ENCODE peak calls at places on chromosomes 3 and 15, in six cellular contexts. One of them, this sample, is unnamed.

GRCh38 chr15:65655026-65655425 is 33.3 kb downstream of the SLC24A1 start:
- DNase-seq in mesendoderm: peak
- DNase-seq in IMR-90: peak
- DNase-seq in neuronal stem cell: no peak
- DNase-seq in H9: no peak
- DNase-seq in H1: no peak
- DNase-seq in this sample: peak

GRCh38 chr3:14767245-14767593 is 51.5 kb upstream of the FGD5 start:
- DNase-seq in mesendoderm: no peak
- DNase-seq in IMR-90: no peak
- DNase-seq in neuronal stem cell: no peak
- DNase-seq in H9: no peak
- DNase-seq in H1: no peak
- DNase-seq in this sample: no peak

GRCh38 chr3:11477286-11477935 is 166.3 kb downstream of the VGLL4 start:
- DNase-seq in mesendoderm: peak
- DNase-seq in IMR-90: peak
- DNase-seq in neuronal stem cell: no peak
- DNase-seq in H9: no peak
- DNase-seq in H1: no peak
- DNase-seq in this sample: peak

GRCh38 chr3:60553144-60553543 is 698.1 kb downstream of the FHIT start:
- DNase-seq in mesendoderm: no peak
- DNase-seq in IMR-90: no peak
- DNase-seq in neuronal stem cell: no peak
- DNase-seq in H9: no peak
- DNase-seq in H1: no peak
- DNase-seq in this sample: no peak

GRCh38 chr3:194091141-194091540 is 44.8 kb upstream of the HES1 start:
- DNase-seq in mesendoderm: peak
- DNase-seq in IMR-90: peak
- DNase-seq in neuronal stem cell: no peak
- DNase-seq in H9: no peak
- DNase-seq in H1: no peak
- DNase-seq in this sample: peak

GRCh38 chr3:111979689-111980025 is 831 bp downstream of the ABHD10 start:
- DNase-seq in mesendoderm: peak
- DNase-seq in IMR-90: no peak
- DNase-seq in neuronal stem cell: no peak
- DNase-seq in H9: no peak
- DNase-seq in H1: no peak
- DNase-seq in this sample: no peak

GRCh38 chr3:146247906-146248305 is 3.0 kb downstream of the PLSCR4 start:
- DNase-seq in mesendoderm: no peak
- DNase-seq in IMR-90: no peak
- DNase-seq in neuronal stem cell: no peak
- DNase-seq in H9: no peak
- DNase-seq in H1: no peak
- DNase-seq in this sample: peak

GRCh38 chr3:101266566-101266965 is 53.8 kb downstream of the IMPG2 start:
- DNase-seq in mesendoderm: peak
- DNase-seq in IMR-90: no peak
- DNase-seq in neuronal stem cell: no peak
- DNase-seq in H9: no peak
- DNase-seq in H1: no peak
- DNase-seq in this sample: no peak

GRCh38 chr15:34109775-34110663 is 8.1 kb downstream of the PGBD4 start:
- DNase-seq in mesendoderm: peak
- DNase-seq in IMR-90: peak
- DNase-seq in neuronal stem cell: no peak
- DNase-seq in H9: no peak
- DNase-seq in H1: no peak
- DNase-seq in this sample: peak

GRCh38 chr3:151024339-151024738 is 51.8 kb upstream of the CLRN1 start:
- DNase-seq in mesendoderm: no peak
- DNase-seq in IMR-90: no peak
- DNase-seq in neuronal stem cell: no peak
- DNase-seq in H9: no peak
- DNase-seq in H1: no peak
- DNase-seq in this sample: no peak

GRCh38 chr3:17831366-17831765 is 88.9 kb upstream of the TBC1D5 start:
- DNase-seq in mesendoderm: no peak
- DNase-seq in IMR-90: peak
- DNase-seq in neuronal stem cell: no peak
- DNase-seq in H9: no peak
- DNase-seq in H1: no peak
- DNase-seq in this sample: no peak

GRCh38 chr3:112814256-112814655 is 32.4 kb downstream of the CD200R1L start:
- DNase-seq in mesendoderm: peak
- DNase-seq in IMR-90: peak
- DNase-seq in neuronal stem cell: no peak
- DNase-seq in H9: no peak
- DNase-seq in H1: no peak
- DNase-seq in this sample: peak

GRCh38 chr3:183895296-183895695 is 10.6 kb upstream of the PARL start:
- DNase-seq in mesendoderm: peak
- DNase-seq in IMR-90: peak
- DNase-seq in neuronal stem cell: peak
- DNase-seq in H9: no peak
- DNase-seq in H1: no peak
- DNase-seq in this sample: peak

GRCh38 chr3:126108689-126109075 is 24.8 kb upstream of the SLC41A3 start:
- DNase-seq in mesendoderm: no peak
- DNase-seq in IMR-90: no peak
- DNase-seq in neuronal stem cell: no peak
- DNase-seq in H9: no peak
- DNase-seq in H1: no peak
- DNase-seq in this sample: no peak

GRCh38 chr3:126734324-126734723 is 30.3 kb downstream of the CHCHD6 start:
- DNase-seq in mesendoderm: no peak
- DNase-seq in IMR-90: no peak
- DNase-seq in neuronal stem cell: no peak
- DNase-seq in H9: no peak
- DNase-seq in H1: no peak
- DNase-seq in this sample: no peak

GRCh38 chr3:47380026-47380600 is 708 bp upstream of the PTPN23 start:
- DNase-seq in mesendoderm: no peak
- DNase-seq in IMR-90: no peak
- DNase-seq in neuronal stem cell: no peak
- DNase-seq in H9: no peak
- DNase-seq in H1: no peak
- DNase-seq in this sample: no peak

GRCh38 chr3:103950676-103951075 is 1416.0 kb upstream of the ALCAM start:
- DNase-seq in mesendoderm: no peak
- DNase-seq in IMR-90: no peak
- DNase-seq in neuronal stem cell: no peak
- DNase-seq in H9: no peak
- DNase-seq in H1: no peak
- DNase-seq in this sample: no peak

GRCh38 chr3:35505181-35505580 is 134.1 kb upstream of the ARPP21 start:
- DNase-seq in mesendoderm: peak
- DNase-seq in IMR-90: no peak
- DNase-seq in neuronal stem cell: peak
- DNase-seq in H9: peak
- DNase-seq in H1: peak
- DNase-seq in this sample: no peak

GRCh38 chr3:186964629-186965028 is 34.3 kb downstream of the ST6GAL1 start:
- DNase-seq in mesendoderm: peak
- DNase-seq in IMR-90: no peak
- DNase-seq in neuronal stem cell: no peak
- DNase-seq in H9: peak
- DNase-seq in H1: no peak
- DNase-seq in this sample: no peak

GRCh38 chr3:65899226-65899625 is 139.5 kb downstream of the MAGI1 start:
- DNase-seq in mesendoderm: no peak
- DNase-seq in IMR-90: no peak
- DNase-seq in neuronal stem cell: no peak
- DNase-seq in H9: no peak
- DNase-seq in H1: no peak
- DNase-seq in this sample: no peak
- H2BK15ac ChIP-seq in mesendoderm: no peak
- H2BK15ac ChIP-seq in IMR-90: no peak
- H2BK15ac ChIP-seq in neuronal stem cell: no peak
- H2BK15ac ChIP-seq in H9: no peak
- H2BK15ac ChIP-seq in H1: no peak
- H2BK15ac ChIP-seq in this sample: no peak

GRCh38 chr3:120557115-120557514 is 39.0 kb upstream of the NDUFB4 start:
- DNase-seq in mesendoderm: no peak
- DNase-seq in IMR-90: no peak
- DNase-seq in neuronal stem cell: no peak
- DNase-seq in H9: no peak
- DNase-seq in H1: no peak
- DNase-seq in this sample: peak

GRCh38 chr3:120561251-120562045 is 34.7 kb upstream of the NDUFB4 start:
- DNase-seq in mesendoderm: peak
- DNase-seq in IMR-90: peak
- DNase-seq in neuronal stem cell: peak
- DNase-seq in H9: peak
- DNase-seq in H1: no peak
- DNase-seq in this sample: peak

GRCh38 chr3:120560304-120561250 is 35.6 kb upstream of the NDUFB4 start:
- DNase-seq in mesendoderm: no peak
- DNase-seq in IMR-90: no peak
- DNase-seq in neuronal stem cell: no peak
- DNase-seq in H9: peak
- DNase-seq in H1: no peak
- DNase-seq in this sample: no peak

GRCh38 chr3:120558784-120559227 is 37.3 kb upstream of the NDUFB4 start:
- DNase-seq in mesendoderm: peak
- DNase-seq in IMR-90: peak
- DNase-seq in neuronal stem cell: peak
- DNase-seq in H9: peak
- DNase-seq in H1: no peak
- DNase-seq in this sample: peak

DNA sequence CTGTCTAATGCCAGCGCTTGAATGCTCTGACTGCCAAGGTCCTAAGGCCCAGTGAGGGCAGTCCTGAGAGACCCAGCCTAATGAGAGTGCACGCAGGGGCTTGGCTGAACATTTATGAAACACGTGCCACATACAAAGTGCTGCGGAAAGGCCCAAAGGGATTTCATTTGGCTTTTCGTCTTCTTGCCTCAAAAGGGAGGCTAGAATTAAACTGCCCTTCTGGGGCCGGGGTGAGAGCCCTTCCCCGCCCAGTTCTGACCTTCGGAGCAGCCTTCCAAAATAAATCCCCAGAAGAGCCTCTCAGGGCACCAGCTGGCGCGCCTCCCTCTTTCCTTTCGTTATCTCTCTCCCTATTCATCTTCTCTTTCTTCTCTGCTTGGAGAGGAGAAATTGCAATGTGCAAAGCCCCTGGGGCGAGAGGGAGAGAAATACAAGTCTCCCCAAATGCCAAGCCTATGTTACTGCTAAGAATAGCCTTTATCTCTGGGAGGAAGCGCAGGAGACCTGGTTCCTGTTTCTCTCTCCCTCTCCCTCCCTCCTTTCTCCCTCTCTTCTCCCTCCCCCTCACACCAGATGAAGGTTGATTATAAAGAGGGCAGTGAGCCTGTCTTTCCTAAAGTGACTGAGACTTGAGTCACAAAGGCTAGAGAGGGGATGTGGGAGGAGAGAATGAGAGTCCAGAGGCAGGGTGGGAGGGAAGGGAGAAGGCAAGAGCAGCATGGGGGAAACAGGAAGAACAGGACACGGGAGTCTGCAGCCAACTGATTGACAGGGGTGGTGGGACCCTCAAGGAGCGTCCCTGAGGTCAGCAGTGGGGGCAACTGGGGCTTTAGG is 36.7 kb upstream of the NDUFB4 start:
- DNase-seq in mesendoderm: peak
- DNase-seq in IMR-90: peak
- DNase-seq in neuronal stem cell: peak
- DNase-seq in H9: peak
- DNase-seq in H1: no peak
- DNase-seq in this sample: peak
- H3K18ac ChIP-seq in mesendoderm: peak
- H3K18ac ChIP-seq in IMR-90: peak
- H3K18ac ChIP-seq in neuronal stem cell: peak
- H3K18ac ChIP-seq in H9: peak
- H3K18ac ChIP-seq in H1: peak
- H3K18ac ChIP-seq in this sample: peak

GRCh38 chr15:71545923-71546322 is 264.4 kb upstream of the NR2E3 start:
- DNase-seq in mesendoderm: no peak
- DNase-seq in IMR-90: no peak
- DNase-seq in neuronal stem cell: no peak
- DNase-seq in H9: no peak
- DNase-seq in H1: no peak
- DNase-seq in this sample: no peak

GRCh38 chr15:71549697-71550096 is 260.7 kb upstream of the NR2E3 start:
- DNase-seq in mesendoderm: no peak
- DNase-seq in IMR-90: no peak
- DNase-seq in neuronal stem cell: no peak
- DNase-seq in H9: no peak
- DNase-seq in H1: no peak
- DNase-seq in this sample: no peak

GRCh38 chr15:71547066-71547465 is 263.3 kb upstream of the NR2E3 start:
- DNase-seq in mesendoderm: no peak
- DNase-seq in IMR-90: no peak
- DNase-seq in neuronal stem cell: no peak
- DNase-seq in H9: no peak
- DNase-seq in H1: no peak
- DNase-seq in this sample: no peak

GRCh38 chr15:71549100-71549499 is 261.3 kb upstream of the NR2E3 start:
- DNase-seq in mesendoderm: no peak
- DNase-seq in IMR-90: no peak
- DNase-seq in neuronal stem cell: no peak
- DNase-seq in H9: no peak
- DNase-seq in H1: no peak
- DNase-seq in this sample: no peak

GRCh38 chr15:71548317-71548908 is 261.9 kb upstream of the NR2E3 start:
- DNase-seq in mesendoderm: no peak
- DNase-seq in IMR-90: no peak
- DNase-seq in neuronal stem cell: no peak
- DNase-seq in H9: no peak
- DNase-seq in H1: no peak
- DNase-seq in this sample: no peak
- H2BK15ac ChIP-seq in mesendoderm: no peak
- H2BK15ac ChIP-seq in IMR-90: no peak
- H2BK15ac ChIP-seq in neuronal stem cell: no peak
- H2BK15ac ChIP-seq in H9: no peak
- H2BK15ac ChIP-seq in H1: no peak
- H2BK15ac ChIP-seq in this sample: no peak

GRCh38 chr15:58696740-58697139 is 52.8 kb downstream of the ADAM10 start:
- DNase-seq in mesendoderm: peak
- DNase-seq in IMR-90: no peak
- DNase-seq in neuronal stem cell: no peak
- DNase-seq in H9: no peak
- DNase-seq in H1: no peak
- DNase-seq in this sample: no peak

GRCh38 chr15:58694641-58695398 is 54.7 kb downstream of the ADAM10 start:
- DNase-seq in mesendoderm: no peak
- DNase-seq in IMR-90: no peak
- DNase-seq in neuronal stem cell: no peak
- DNase-seq in H9: no peak
- DNase-seq in H1: no peak
- DNase-seq in this sample: no peak

GRCh38 chr15:58699769-58700168 is 49.7 kb downstream of the ADAM10 start:
- DNase-seq in mesendoderm: no peak
- DNase-seq in IMR-90: no peak
- DNase-seq in neuronal stem cell: no peak
- DNase-seq in H9: no peak
- DNase-seq in H1: no peak
- DNase-seq in this sample: no peak

GRCh38 chr15:58698887-58699641 is 50.4 kb downstream of the ADAM10 start:
- DNase-seq in mesendoderm: no peak
- DNase-seq in IMR-90: peak
- DNase-seq in neuronal stem cell: no peak
- DNase-seq in H9: no peak
- DNase-seq in H1: no peak
- DNase-seq in this sample: peak

GRCh38 chr15:58697220-58697619 is 52.3 kb downstream of the ADAM10 start:
- DNase-seq in mesendoderm: no peak
- DNase-seq in IMR-90: no peak
- DNase-seq in neuronal stem cell: no peak
- DNase-seq in H9: no peak
- DNase-seq in H1: no peak
- DNase-seq in this sample: no peak
- H3K18ac ChIP-seq in mesendoderm: no peak
- H3K18ac ChIP-seq in IMR-90: no peak
- H3K18ac ChIP-seq in neuronal stem cell: peak
- H3K18ac ChIP-seq in H9: no peak
- H3K18ac ChIP-seq in H1: no peak
- H3K18ac ChIP-seq in this sample: no peak

This sample was measured in mesenchymal stem cell.